ENCODE peak calls at places on chromosomes 2 and 18, in nine cellular contexts. Y is colonic mucosa; C is M059J; Q is NCI-H748 treated with DMSO at 0.1 percent for 48 hours; M is A673; L is T-helper 2 cell; D is activated T-helper 1 cell treated with anti-CD3 and anti-CD28 coated beads, Interleukin-2, amount 50 U/mL, for 16 hours; A is uterus; O is RKO. W is an unnamed sample.

GRCh38 chr2:142974288-142975024 is 97.0 kb downstream of the KYNU start:
- DNase-seq in Y (no peak), C (peak; percentile 65), Q (no peak), M (peak; percentile 76), L (no peak), D (no peak), A (no peak), O (no peak), W (no peak)

GRCh38 chr2:135688002-135688401 is 53.7 kb upstream of the UBXN4 start:
- DNase-seq in Y (no peak), C (no peak), Q (no peak), M (no peak), L (no peak), D (no peak), A (no peak), O (no peak), W (no peak)

GRCh38 chr2:218074031-218074430 is 5.0 kb downstream of the RUFY4 start:
- DNase-seq in Y (no peak), C (peak; percentile 37), Q (no peak), M (peak; percentile 43), L (no peak), D (no peak), A (no peak), O (peak; percentile 19), W (no peak)

GRCh38 chr2:140307532-140307931 is 1527.3 kb upstream of the NXPH2 start:
- DNase-seq in Y (no peak), C (no peak), Q (no peak), M (no peak), L (no peak), D (no peak), A (no peak), O (no peak), W (no peak)

GRCh38 chr18:58993260-58993659 is 128.6 kb downstream of the ZNF532 start:
- DNase-seq in Y (no peak), C (peak; percentile 96), Q (no peak), M (peak; percentile 76), L (no peak), D (no peak), A (no peak), O (peak; percentile 11), W (no peak)

GRCh38 chr18:73235491-73235890 is 367.7 kb upstream of the NETO1 start:
- DNase-seq in Y (no peak), C (peak; percentile 89), Q (no peak), M (no peak), L (no peak), D (no peak), A (no peak), O (peak; percentile 80), W (no peak)

GRCh38 chr18:9539938-9540337 is 64.6 kb downstream of the RALBP1 start:
- DNase-seq in Y (no peak), C (no peak), Q (no peak), M (no peak), L (no peak), D (no peak), A (no peak), O (no peak), W (no peak)

GRCh38 chr2:241359481-241360045 is 3.5 kb downstream of the FARP2 start:
- DNase-seq in Y (peak; percentile 65), C (no peak), Q (no peak), M (no peak), L (no peak), D (no peak), A (no peak), O (no peak), W (no peak)

GRCh38 chr2:183232161-183232865 is 108.1 kb downstream of the NUP35 start:
- DNase-seq in Y (no peak), C (no peak), Q (no peak), M (no peak), L (no peak), D (no peak), A (no peak), O (no peak), W (no peak)

GRCh38 chr2:214192711-214193110 is 218.1 kb upstream of the VWC2L start:
- DNase-seq in Y (no peak), C (no peak), Q (no peak), M (no peak), L (no peak), D (no peak), A (no peak), O (no peak), W (no peak)

GRCh38 chr18:75048776-75049454 is 160.0 kb downstream of the PTGR3 start:
- DNase-seq in Y (no peak), C (no peak), Q (no peak), M (no peak), L (no peak), D (no peak), A (no peak), O (no peak), W (no peak)

GRCh38 chr2:230981704-230982103 is 14.2 kb upstream of the SPATA3 start:
- DNase-seq in Y (no peak), C (no peak), Q (no peak), M (no peak), L (no peak), D (no peak), A (no peak), O (no peak), W (peak; percentile 76)

GRCh38 chr2:160019374-160020098 is 42.9 kb downstream of the PLA2R1 start:
- DNase-seq in Y (no peak), C (no peak), Q (no peak), M (no peak), L (no peak), D (no peak), A (no peak), O (no peak), W (no peak)

GRCh38 chr2:236525416-236525997 is 44.1 kb upstream of the ACKR3 start:
- DNase-seq in Y (no peak), C (no peak), Q (no peak), M (no peak), L (no peak), D (no peak), A (no peak), O (no peak), W (no peak)

GRCh38 chr18:4450065-4450676 is 4.9 kb downstream of the DLGAP1 start:
- DNase-seq in Y (no peak), C (no peak), Q (no peak), M (peak; percentile 88), L (no peak), D (no peak), A (no peak), O (no peak), W (no peak)

GRCh38 chr2:151051584-151052220 is 210.0 kb downstream of the RBM43 start:
- DNase-seq in Y (peak; percentile 23), C (peak; percentile 57), Q (peak; percentile 59), M (peak; percentile 71), L (no peak), D (no peak), A (peak; percentile 14), O (peak; percentile 56), W (peak; percentile 33)

GRCh38 chr2:133422946-133423345 is 145.3 kb downstream of the NCKAP5 start:
- DNase-seq in Y (no peak), C (peak; percentile 85), Q (no peak), M (peak; percentile 81), L (no peak), D (no peak), A (no peak), O (no peak), W (no peak)